ENCODE peak calls at places on chromosomes 2 and 18, in ten cellular contexts. X, Z, E, A, G, Y, I, B, U and N are unnamed samples.
A peak's percentile ranks its signal among the peaks of the same experiment; 100 is the strongest.

GRCh38 chr2:127576433-127577207 is 41.1 kb downstream of the MYO7B start:
- DNase-seq in X (peak; percentile 56), Y (no peak), E (no peak), G (no peak), B (no peak), Z (no peak), I (no peak), A (peak; percentile 85), U (peak; percentile 72), N (no peak)

GRCh38 chr2:32161296-32161695 is 4.4 kb upstream of the SLC30A6 start:
- DNase-seq in A (no peak), B (no peak), X (no peak), U (no peak), E (no peak), Y (no peak), Z (no peak), I (no peak), G (no peak), N (no peak)

GRCh38 chr2:99811544-99811943 is 321.7 kb upstream of the REV1 start:
- DNase-seq in E (no peak), B (no peak), X (peak; percentile 79), U (no peak), I (no peak), Z (no peak), G (no peak), A (peak; percentile 93), Y (no peak), N (no peak)

GRCh38 chr2:38620282-38620977 is 17.7 kb upstream of the HNRNPLL start:
- DNase-seq in U (peak; percentile 83), B (no peak), A (no peak), I (no peak), E (no peak), Y (peak; percentile 41), X (peak; percentile 76), Z (no peak), G (no peak), N (no peak)

GRCh38 chr2:139389391-139389790 is 609.2 kb upstream of the NXPH2 start:
- DNase-seq in U (no peak), Y (no peak), E (no peak), X (no peak), I (no peak), B (no peak), Z (no peak), A (no peak), G (no peak), N (no peak)

GRCh38 chr18:74082476-74083070 is 65.1 kb downstream of the FBXO15 start:
- DNase-seq in X (peak; percentile 63), I (no peak), Y (peak; percentile 66), U (peak; percentile 66), A (peak; percentile 67), E (no peak), Z (peak; percentile 57), G (peak; percentile 24), B (peak; percentile 84), N (peak; percentile 41)

GRCh38 chr18:33983126-33983525 is 241.6 kb downstream of the NOL4 start:
- DNase-seq in E (no peak), Y (no peak), U (no peak), A (no peak), B (no peak), X (no peak), I (no peak), Z (no peak), G (no peak), N (no peak)

GRCh38 chr2:67790622-67791021 is 272.2 kb downstream of the C1D start:
- DNase-seq in Y (no peak), B (no peak), A (peak; percentile 84), U (no peak), I (no peak), Z (no peak), G (no peak), E (no peak), X (peak; percentile 95), N (no peak)

GRCh38 chr2:3605013-3605961 is 10.4 kb downstream of the COLEC11 start:
- DNase-seq in I (no peak), E (no peak), Y (peak; percentile 98), B (peak; percentile 26), A (no peak), Z (peak; percentile 76), X (no peak), G (peak; percentile 82), U (no peak), N (no peak)

GRCh38 chr2:218618102-218618860 is 10.6 kb downstream of the PLCD4 start:
- DNase-seq in X (no peak), Z (no peak), U (no peak), E (no peak), G (peak; percentile 7), Y (no peak), I (no peak), B (no peak), A (peak; percentile 25), N (no peak)

GRCh38 chr18:31942301-31942998 is 478 bp downstream of the TRAPPC8 start:
- DNase-seq in G (no peak), Y (no peak), U (peak; percentile 81), B (peak; percentile 71), Z (peak; percentile 7), E (peak; percentile 30), I (peak; percentile 7), A (peak; percentile 56), X (peak; percentile 54), N (no peak)

GRCh38 chr2:233064526-233065199 is 4.5 kb downstream of the INPP5D start:
- DNase-seq in X (no peak), Y (no peak), I (no peak), A (no peak), Z (no peak), U (no peak), B (no peak), G (no peak), E (no peak), N (no peak)

GRCh38 chr18:48592540-48592939 is 53.7 kb downstream of the CTIF start:
- DNase-seq in Z (no peak), A (no peak), E (no peak), X (no peak), U (peak; percentile 37), I (no peak), G (no peak), B (no peak), Y (no peak), N (no peak)

GRCh38 chr2:238528953-238529781 is 102.4 kb downstream of the ASB1 start:
- DNase-seq in Z (peak; percentile 31), E (no peak), A (peak; percentile 55), I (no peak), U (no peak), B (no peak), Y (peak; percentile 78), X (peak; percentile 82), G (no peak), N (no peak)

GRCh38 chr2:120605231-120605935 is 130.3 kb upstream of the GLI2 start:
- DNase-seq in E (peak; percentile 51), Z (no peak), X (peak; percentile 31), B (peak; percentile 68), I (no peak), A (no peak), G (no peak), U (peak; percentile 39), Y (no peak), N (no peak)

GRCh38 chr2:28067602-28068001 is 177.1 kb downstream of the BABAM2 start:
- DNase-seq in G (no peak), Y (no peak), U (no peak), A (no peak), X (no peak), E (no peak), I (no peak), Z (no peak), B (no peak), N (no peak)